ENCODE peak calls at places on chromosomes 2 and 18, in nine cellular contexts. W is erythroblast, T is HepG2, I is stomach, O is transverse colon, Y is ovary, F is A549, A is endothelial cell of umbilical vein, U is adrenal gland. R is an unnamed sample.

GRCh38 chr2:108565778-108566375 is 31.6 kb downstream of the LIMS1 start:
- DNase-seq in I (no peak), A (no peak), U (no peak), W (no peak), Y (no peak), F (no peak), T (no peak), O (no peak), R (no peak)

GRCh38 chr2:102217032-102217431 is 30.2 kb downstream of the IL1RL2 start:
- DNase-seq in W (no peak), F (no peak), U (no peak), Y (no peak), T (no peak), O (no peak), I (no peak), A (no peak), R (no peak)

GRCh38 chr18:67385455-67385854 is 131.1 kb downstream of the DSEL start:
- DNase-seq in A (peak), Y (no peak), O (no peak), U (no peak), T (peak), I (no peak), W (peak), F (no peak), R (no peak)

GRCh38 chr2:102141011-102141914 is 1.3 kb upstream of the IL1R1 start:
- DNase-seq in O (no peak), U (no peak), W (no peak), F (no peak), I (no peak), T (no peak), Y (peak), A (peak), R (no peak)

GRCh38 chr2:126898636-126899035 is at the start of gene TEX51:
- DNase-seq in I (peak), A (no peak), O (no peak), Y (no peak), W (no peak), T (no peak), U (no peak), F (no peak), R (peak)

GRCh38 chr18:7467708-7468466 is 99.2 kb upstream of the PTPRM start:
- DNase-seq in I (no peak), F (no peak), T (peak), U (no peak), Y (no peak), A (no peak), W (no peak), O (no peak), R (no peak)

GRCh38 chr2:177284531-177284930 is 20.0 kb upstream of the NFE2L2 start:
- DNase-seq in F (no peak), Y (no peak), O (no peak), U (no peak), I (no peak), A (no peak), T (no peak), W (no peak), R (no peak)

GRCh38 chr2:7508220-7508943 is 591.2 kb downstream of the RNF144A start:
- DNase-seq in I (no peak), U (no peak), W (no peak), Y (no peak), A (no peak), F (no peak), O (no peak), T (no peak), R (no peak)

GRCh38 chr2:36698978-36699377 is 2.5 kb downstream of the VIT start:
- DNase-seq in O (no peak), W (no peak), I (no peak), A (no peak), T (no peak), Y (no peak), F (no peak), U (no peak), R (no peak)

GRCh38 chr2:173028671-173029070 is 47.0 kb upstream of the MAP3K20 start:
- DNase-seq in O (no peak), Y (no peak), W (no peak), A (no peak), U (no peak), F (no peak), I (no peak), T (no peak), R (no peak)

GRCh38 chr2:168897449-168897848 is 3.6 kb upstream of the G6PC2 start:
- DNase-seq in I (no peak), U (no peak), W (no peak), A (no peak), O (no peak), F (no peak), T (no peak), Y (no peak), R (no peak)

GRCh38 chr2:186307871-186308270 is 178.2 kb upstream of the ZC3H15 start:
- DNase-seq in T (no peak), I (no peak), W (no peak), O (no peak), F (no peak), A (no peak), Y (no peak), U (no peak), R (no peak)

GRCh38 chr2:161416294-161416632 is at the start of gene TBR1:
- DNase-seq in O (no peak), W (peak), Y (no peak), I (no peak), U (no peak), F (no peak), A (no peak), T (no peak), R (no peak)

GRCh38 chr18:79516441-79516931 is 120.8 kb downstream of the NFATC1 start:
- DNase-seq in T (no peak), Y (no peak), I (no peak), A (no peak), F (no peak), O (no peak), W (no peak), U (no peak), R (peak)

GRCh38 chr2:149561309-149561926 is 26.2 kb downstream of the MMADHC start:
- DNase-seq in W (peak), U (no peak), F (no peak), O (no peak), I (no peak), Y (no peak), A (peak), T (peak), R (no peak)

GRCh38 chr2:92072461-92073035 is 2798.7 kb upstream of the TEKT4 start:
- DNase-seq in T (no peak), U (no peak), I (peak), W (no peak), F (no peak), Y (peak), O (peak), A (no peak), R (peak)

GRCh38 chr18:42038936-42039335 is 83.9 kb downstream of the PIK3C3 start:
- DNase-seq in O (no peak), T (no peak), W (no peak), U (no peak), I (no peak), Y (no peak), F (no peak), A (peak), R (no peak)

GRCh38 chr18:63025251-63025710 is 294.3 kb downstream of the BCL2 start:
- DNase-seq in W (no peak), T (no peak), O (peak), I (no peak), A (no peak), Y (no peak), U (no peak), F (no peak), R (no peak)

GRCh38 chr2:218145124-218145523 is 19.3 kb downstream of the CXCR2 start:
- DNase-seq in U (no peak), A (no peak), I (peak), Y (no peak), W (no peak), F (no peak), O (peak), T (peak), R (no peak)

GRCh38 chr2:119520696-119521436 is 3.4 kb downstream of the SCTR start:
- DNase-seq in T (no peak), O (no peak), A (no peak), Y (no peak), I (no peak), U (no peak), F (no peak), W (no peak), R (no peak)

GRCh38 chr2:145652992-145653545 is 1133.2 kb upstream of the ZEB2 start:
- DNase-seq in T (no peak), U (no peak), O (no peak), A (no peak), Y (no peak), I (no peak), W (no peak), F (no peak), R (no peak)

GRCh38 chr18:62758591-62758990 is 43.2 kb downstream of the PHLPP1 start:
- DNase-seq in Y (no peak), W (no peak), T (no peak), U (no peak), F (no peak), O (no peak), A (peak), I (no peak), R (no peak)

GRCh38 chr2:186526281-186526680 is 40.2 kb downstream of the ZC3H15 start:
- DNase-seq in Y (no peak), O (no peak), I (no peak), A (no peak), F (no peak), W (no peak), U (no peak), T (no peak), R (no peak)

GRCh38 chr18:46574740-46575108 is 82.3 kb downstream of the LOXHD1 start:
- DNase-seq in I (no peak), A (no peak), O (no peak), T (no peak), W (no peak), Y (no peak), F (no peak), U (no peak), R (no peak)

GRCh38 chr2:149564983-149565382 is 22.6 kb downstream of the MMADHC start:
- DNase-seq in T (no peak), F (no peak), U (no peak), Y (no peak), I (no peak), O (no peak), A (no peak), W (no peak), R (no peak)

GRCh38 chr2:74951211-74951754 is 7.2 kb upstream of the POLE4 start:
- DNase-seq in T (no peak), U (no peak), O (no peak), Y (no peak), W (no peak), A (no peak), I (no peak), F (no peak), R (no peak)

GRCh38 chr2:120647487-120647886 is 88.2 kb upstream of the GLI2 start:
- DNase-seq in Y (no peak), W (no peak), U (no peak), T (no peak), F (no peak), A (no peak), O (no peak), I (no peak), R (no peak)

GRCh38 chr2:219513787-219514186 is 495 bp upstream of the ASIC4 start:
- DNase-seq in F (no peak), O (no peak), U (no peak), T (no peak), I (no peak), Y (no peak), W (peak), A (no peak), R (no peak)

GRCh38 chr2:74911061-74911460 is 47.4 kb upstream of the POLE4 start:
- DNase-seq in Y (no peak), I (no peak), W (no peak), F (no peak), T (no peak), O (no peak), A (no peak), U (no peak), R (no peak)

GRCh38 chr2:144320491-144320890 is 199.4 kb downstream of the ZEB2 start:
- DNase-seq in O (no peak), W (no peak), T (no peak), F (no peak), A (peak), Y (no peak), I (no peak), U (no peak), R (no peak)

GRCh38 chr18:76943542-76944339 is 121.4 kb downstream of the ZNF236 start:
- DNase-seq in F (no peak), I (peak), T (no peak), U (no peak), O (no peak), W (no peak), A (no peak), Y (no peak), R (no peak)

GRCh38 chr2:236638707-236639106 is 69.1 kb downstream of the ACKR3 start:
- DNase-seq in Y (peak), O (no peak), A (no peak), U (no peak), F (no peak), W (no peak), I (peak), T (no peak), R (peak)

GRCh38 chr2:172415759-172416158 is 11.6 kb upstream of the ITGA6 start:
- DNase-seq in A (no peak), O (no peak), I (no peak), T (no peak), U (no peak), W (no peak), Y (no peak), F (no peak), R (no peak)

GRCh38 chr2:61536723-61537581 is 1.2 kb downstream of the XPO1 start:
- DNase-seq in Y (peak), O (peak), U (peak), F (peak), W (peak), I (peak), T (peak), A (no peak), R (no peak)
- TF ChIP-seq POLR2A in Y (peak), O (peak), U (peak), F (peak), W (peak), I (no peak), T (peak), A (peak), R (no peak)

DNA sequence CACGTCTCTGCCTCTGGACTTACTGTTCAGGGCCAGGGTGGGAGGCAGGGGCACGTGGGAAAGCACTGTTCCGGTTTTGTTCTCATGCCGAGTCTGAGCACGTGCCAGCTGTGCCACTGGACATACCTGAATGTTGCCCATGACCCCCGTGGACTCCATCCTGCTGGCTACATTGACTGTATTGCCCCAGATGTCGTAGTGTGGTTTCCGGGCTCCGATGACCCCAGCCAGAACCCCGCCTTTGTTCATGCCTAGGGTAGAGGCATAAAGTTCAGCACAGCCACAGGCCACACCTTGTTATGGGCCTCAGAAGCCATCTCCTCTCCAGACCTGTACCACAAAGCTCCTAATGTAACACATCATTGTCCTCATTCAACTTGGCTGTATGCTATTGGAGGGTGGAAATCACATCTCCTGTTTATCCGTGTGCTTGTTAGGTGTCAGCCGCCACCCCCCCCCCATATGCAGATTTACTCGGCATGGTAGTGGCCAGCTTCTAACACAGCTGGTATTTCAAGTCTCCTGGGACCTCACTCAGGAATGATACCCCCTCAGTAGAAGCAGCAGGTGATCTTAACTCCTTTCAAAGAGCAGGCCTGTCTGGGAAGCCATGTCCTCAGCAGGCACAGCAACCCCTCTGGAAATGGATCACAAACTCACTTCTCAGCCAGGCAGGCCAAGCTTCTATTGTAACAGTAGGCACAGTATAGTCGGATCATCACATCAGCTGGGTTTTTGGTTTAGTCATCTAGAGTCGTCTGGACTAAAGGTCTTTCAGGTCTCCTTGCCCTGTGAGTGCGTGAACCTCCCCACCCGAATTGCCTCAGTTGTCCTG is 27.6 kb downstream of the CENPO start:
- DNase-seq in A (no peak), O (no peak), Y (no peak), U (peak), W (no peak), T (no peak), I (peak), F (no peak), R (peak)
- TF ChIP-seq POLR2A in A (no peak), O (no peak), Y (no peak), U (no peak), W (no peak), T (no peak), I (no peak), F (no peak), R (no peak)

GRCh38 chr2:27050996-27051901 is at the start of gene AGBL5:
- DNase-seq in A (peak), T (peak), U (peak), Y (peak), O (peak), F (peak), W (peak), I (peak), R (no peak)
- TF ChIP-seq POLR2A in A (no peak), T (peak), U (peak), Y (peak), O (peak), F (peak), W (peak), I (no peak), R (peak)

DNA sequence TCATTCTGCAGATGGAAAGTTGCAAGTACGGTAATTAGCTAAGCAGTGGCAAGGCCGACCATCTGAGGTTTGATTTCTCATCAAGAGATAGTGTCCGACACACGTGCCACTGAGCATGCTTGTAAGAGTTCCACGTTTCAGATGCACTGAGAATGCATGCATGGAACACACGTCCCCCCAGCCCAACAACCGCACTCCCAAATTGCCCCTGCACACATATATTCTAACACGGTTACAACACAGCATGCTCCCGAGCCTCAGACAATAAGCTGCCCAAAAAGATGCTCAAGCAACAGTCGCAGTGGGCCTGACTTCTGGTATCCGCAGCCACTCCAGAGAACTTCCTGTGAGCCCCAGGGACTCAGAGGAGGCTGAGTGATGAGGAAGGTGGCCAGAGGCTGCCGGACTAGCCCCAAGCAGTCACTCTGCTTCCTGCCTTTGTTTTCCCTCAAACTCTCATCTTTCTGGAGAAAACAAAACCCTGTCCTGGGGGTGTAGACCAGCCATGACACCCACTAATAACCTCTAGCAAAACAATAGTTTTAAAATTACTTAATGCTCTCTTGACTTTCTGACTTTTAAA is 204.0 kb downstream of the TGIF1 start:
- DNase-seq in Y (no peak), W (peak), O (no peak), T (no peak), F (no peak), I (no peak), A (no peak), U (no peak), R (no peak)
- TF ChIP-seq POLR2A in Y (no peak), W (peak), O (no peak), T (no peak), F (no peak), I (no peak), A (no peak), U (no peak), R (no peak)

DNA sequence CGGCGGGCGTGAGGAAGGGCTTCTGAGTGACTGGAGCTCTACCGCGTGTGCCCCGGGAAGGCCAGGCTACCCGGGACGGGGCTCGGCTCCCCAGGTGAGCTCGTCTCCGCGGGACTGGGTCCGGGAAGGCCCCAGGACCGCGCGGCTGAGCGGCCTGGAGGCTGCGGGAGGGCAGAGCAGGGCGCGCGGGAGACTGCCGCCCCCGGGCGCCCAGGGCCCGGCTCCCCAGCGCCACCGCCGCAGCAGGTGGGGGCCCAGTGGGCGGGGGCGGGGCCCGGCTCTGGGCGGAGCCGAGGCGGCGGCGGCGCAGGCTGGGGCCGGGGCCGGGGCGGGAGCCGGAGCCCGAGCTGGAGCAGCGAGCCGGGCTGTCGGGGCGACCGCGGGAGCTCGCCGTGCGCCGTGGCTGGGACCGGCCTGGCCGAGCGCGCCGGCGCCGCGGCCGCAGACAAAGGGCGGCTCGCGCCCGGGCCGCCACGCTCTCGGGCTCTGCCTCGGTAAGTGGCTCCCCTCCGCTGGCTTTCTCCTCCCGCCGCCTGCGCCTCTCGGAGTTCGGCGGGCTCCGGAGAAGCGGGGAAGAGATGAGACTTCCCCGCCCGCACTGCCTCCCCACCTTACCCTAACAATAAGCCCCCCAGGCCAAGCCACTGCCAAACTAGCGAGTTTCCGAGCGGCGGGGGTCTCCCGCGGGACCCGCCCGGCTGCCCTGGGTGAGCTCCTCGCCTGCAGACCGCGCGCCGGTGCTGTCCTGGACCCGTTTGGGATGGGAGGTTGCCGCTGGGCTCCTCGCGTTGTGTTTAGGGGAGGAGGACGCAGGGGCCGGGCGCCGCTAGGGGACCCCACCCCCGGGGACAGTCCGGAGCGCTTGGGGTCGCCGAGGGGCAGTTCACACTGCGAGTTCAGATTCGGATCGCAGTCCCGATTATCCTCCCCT is at the start of gene MAPK4:
- DNase-seq in F (no peak), W (peak), O (peak), U (peak), I (peak), A (no peak), Y (peak), T (no peak), R (no peak)
- TF ChIP-seq POLR2A in F (no peak), W (no peak), O (no peak), U (peak), I (no peak), A (no peak), Y (no peak), T (no peak), R (no peak)

DNA sequence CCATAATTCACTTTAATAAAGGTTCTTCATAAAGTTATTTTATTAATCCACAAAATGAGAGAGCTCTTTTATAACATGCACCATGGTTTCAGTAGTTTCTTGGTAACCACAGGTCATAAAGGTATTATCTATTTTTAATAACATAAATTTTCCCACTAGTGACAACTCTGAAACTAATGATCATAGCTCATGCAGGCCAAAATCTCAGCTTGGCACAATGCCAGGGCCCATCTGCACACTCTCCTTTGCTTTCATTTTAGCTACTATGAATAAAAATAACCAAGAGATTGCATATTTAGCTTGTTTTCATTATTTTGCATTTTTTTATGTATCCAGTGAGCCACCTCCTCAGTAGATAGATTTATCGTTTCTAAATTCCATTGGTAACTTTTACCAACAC is 691.8 kb upstream of the CHAC2 start:
- DNase-seq in Y (peak), A (no peak), I (no peak), T (no peak), O (no peak), U (no peak), W (no peak), F (no peak), R (no peak)
- TF ChIP-seq POLR2A in Y (no peak), A (no peak), I (no peak), T (no peak), O (no peak), U (no peak), W (no peak), F (no peak), R (no peak)